ENCODE peak calls at places on chromosomes 2 and 18, in nine cellular contexts. E is CD8-positive, alpha-beta T cell; L is left ventricle myocardium inferior; W is GM12864; H is thoracic aorta; P is A549; V is pancreas; O is AG04450; U is astrocyte of the cerebellum. M is an unnamed sample.

GRCh38 chr2:168224346-168224745 is 23.0 kb downstream of the STK39 start:
- DNase-seq in U (no peak), V (no peak), W (no peak), H (no peak), E (no peak), P (no peak), L (no peak), O (no peak), M (no peak)

GRCh38 chr2:111246620-111247061 is 125.9 kb downstream of the BCL2L11 start:
- DNase-seq in U (no peak), O (no peak), E (no peak), L (no peak), P (no peak), W (no peak), H (no peak), V (no peak), M (peak; percentile 40)

GRCh38 chr18:2981212-2981728 is 31.7 kb downstream of the LPIN2 start:
- DNase-seq in H (no peak), E (no peak), W (no peak), V (no peak), U (peak; percentile 28), L (no peak), P (peak; percentile 20), O (peak; percentile 72), M (peak; percentile 97)

GRCh38 chr18:63758616-63759015 is 16.6 kb upstream of the SERPINB7 start:
- DNase-seq in P (no peak), H (no peak), L (no peak), U (peak; percentile 16), E (no peak), O (no peak), W (no peak), V (no peak), M (no peak)

GRCh38 chr2:216757532-216757931 is 62.2 kb upstream of the IGFBP5 start:
- DNase-seq in W (no peak), L (no peak), P (no peak), E (no peak), V (no peak), U (no peak), O (no peak), H (no peak), M (no peak)

GRCh38 chr2:234373060-234373459 is 123.8 kb downstream of the ARL4C start:
- DNase-seq in E (no peak), W (no peak), L (no peak), V (no peak), U (no peak), H (no peak), O (no peak), P (no peak), M (no peak)

GRCh38 chr2:24970483-24971299 is 1.1 kb downstream of the DNAJC27 start:
- DNase-seq in W (no peak), E (no peak), P (no peak), V (no peak), H (no peak), O (no peak), L (no peak), U (no peak), M (peak; percentile 53)

GRCh38 chr2:227482638-227483340 is 10.8 kb downstream of the AGFG1 start:
- DNase-seq in L (no peak), W (peak; percentile 74), O (no peak), P (no peak), E (no peak), H (no peak), U (no peak), V (no peak), M (peak; percentile 67)

GRCh38 chr18:77113361-77114069 is 19.1 kb downstream of the MBP start:
- DNase-seq in P (no peak), W (no peak), L (no peak), E (no peak), V (peak; percentile 15), O (no peak), H (no peak), U (no peak), M (no peak)

GRCh38 chr18:43559507-43559906 is 282.2 kb upstream of the SYT4 start:
- DNase-seq in O (no peak), U (no peak), H (no peak), V (no peak), L (no peak), E (no peak), P (no peak), W (no peak), M (no peak)

GRCh38 chr2:128396500-128396891 is 77.8 kb upstream of the HS6ST1 start:
- DNase-seq in E (no peak), V (peak; percentile 1), W (no peak), P (no peak), H (no peak), O (no peak), U (no peak), L (no peak), M (no peak)

GRCh38 chr2:220188031-220188430 is 560.6 kb downstream of the SLC4A3 start:
- DNase-seq in P (peak; percentile 16), L (no peak), V (no peak), H (no peak), O (no peak), U (peak; percentile 70), E (no peak), W (no peak), M (peak; percentile 82)

GRCh38 chr2:223576873-223577272 is 25.3 kb downstream of the SCG2 start:
- DNase-seq in P (no peak), V (no peak), W (no peak), H (no peak), U (peak; percentile 91), L (no peak), E (no peak), O (peak; percentile 88), M (peak; percentile 99)

GRCh38 chr2:95110395-95110794 is 11.2 kb downstream of the MRPS5 start:
- DNase-seq in P (no peak), U (no peak), L (no peak), E (no peak), H (no peak), W (no peak), O (no peak), V (no peak), M (no peak)

GRCh38 chr18:35267161-35267651 is 22.8 kb downstream of the ZSCAN30 start:
- DNase-seq in H (peak; percentile 31), P (no peak), E (peak; percentile 59), U (no peak), L (peak; percentile 85), V (peak; percentile 73), O (no peak), W (no peak), M (peak; percentile 34)
- H3K4me3 ChIP-seq in H (peak overlapping the region; percentile 81), P (no peak overlapping the region), E (peak overlapping the region; percentile 84), U (peak overlapping the region; percentile 43), L (peak overlapping the region; percentile 80), V (peak overlapping the region; percentile 71), O (peak overlapping the region; percentile 43), W (no peak overlapping the region), M (peak overlapping the region; percentile 36)

GRCh38 chr2:49858113-49858490 is 703.8 kb upstream of the FSHR start:
- DNase-seq in W (no peak), L (no peak), E (no peak), H (no peak), O (no peak), V (no peak), U (no peak), P (no peak), M (no peak)

GRCh38 chr2:49858657-49859056 is 704.3 kb upstream of the FSHR start:
- DNase-seq in E (no peak), V (no peak), H (no peak), O (no peak), W (no peak), U (no peak), P (no peak), L (no peak), M (no peak)

GRCh38 chr2:49860834-49861233 is 706.5 kb upstream of the FSHR start:
- DNase-seq in W (no peak), E (no peak), O (no peak), P (no peak), L (no peak), H (no peak), V (no peak), U (no peak), M (no peak)

GRCh38 chr2:49861821-49862220 is 707.5 kb upstream of the FSHR start:
- DNase-seq in U (no peak), W (no peak), V (no peak), P (no peak), L (no peak), E (no peak), O (no peak), H (no peak), M (no peak)

GRCh38 chr2:49860170-49860569 is 705.9 kb upstream of the FSHR start:
- DNase-seq in H (no peak), W (no peak), P (no peak), E (no peak), U (no peak), L (no peak), V (no peak), O (no peak), M (no peak)
- TF ChIP-seq CTCF in H (no peak), W (no peak), P (no peak), E (no peak), U (no peak), L (no peak), V (no peak), O (no peak), M (no peak)

GRCh38 chr18:54269924-54270844 is 867 bp downstream of the POLI start:
- DNase-seq in P (peak; percentile 30), L (no peak), H (peak; percentile 23), U (no peak), V (peak; percentile 55), E (peak; percentile 23), W (peak; percentile 57), O (no peak), M (peak; percentile 45)
- H3K4me3 ChIP-seq in P (peak overlapping the region; percentile 49), L (peak overlapping the region; percentile 84), H (peak overlapping the region; percentile 87), U (peak overlapping the region; percentile 76), V (peak overlapping the region; percentile 83), E (peak overlapping the region; percentile 94), W (peak overlapping the region; percentile 74), O (peak overlapping the region; percentile 82), M (peak overlapping the region; percentile 70)

DNA sequence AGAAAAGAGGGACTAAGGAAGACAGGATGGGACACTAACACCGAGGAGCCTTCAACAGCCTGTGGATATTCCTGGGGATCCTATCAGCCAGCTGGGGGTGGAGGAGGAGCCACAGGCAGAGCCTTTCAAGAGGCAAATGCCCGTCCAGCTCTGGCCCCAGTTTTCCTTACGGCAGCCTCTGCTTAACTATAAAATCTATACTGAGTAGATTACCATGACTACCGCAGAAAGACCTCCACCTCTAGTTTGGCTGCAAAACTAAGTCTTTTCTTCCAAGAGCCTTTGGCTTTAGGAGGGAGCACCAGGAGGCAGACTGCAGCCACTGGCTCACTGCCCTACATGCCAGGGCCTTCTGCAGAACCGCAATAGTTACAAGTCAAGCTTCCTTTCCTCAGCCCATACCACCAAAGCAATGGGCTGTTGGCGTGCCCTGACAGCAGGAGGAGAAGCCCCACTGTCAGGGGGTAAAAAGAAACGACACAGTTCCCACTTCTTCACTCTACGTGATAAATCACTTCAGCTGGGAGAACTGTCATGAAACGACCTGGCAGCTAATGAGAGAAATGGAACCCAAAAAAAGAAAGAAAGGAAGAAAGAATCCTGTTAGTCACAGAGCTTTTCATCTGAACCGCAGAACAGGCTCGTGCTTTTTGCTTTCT is 25.1 kb upstream of the CREB1 start:
- DNase-seq in H (no peak), O (no peak), W (no peak), P (no peak), U (peak; percentile 98), E (no peak), V (no peak), L (peak; percentile 30), M (peak; percentile 70)
- TF ChIP-seq CTCF in H (no peak), O (no peak), W (no peak), P (no peak), U (peak; percentile 40), E (no peak), V (no peak), L (no peak), M (peak; percentile 11)